ENCODE peak calls at places on chromosome 18, in four cellular contexts. Y is HepG2, M is K562, G is GM12878. S is an unnamed sample.

GRCh38 chr18:49561377-49562193 is at the start of gene LIPG:
- DNase-seq in M (peak; percentile 79), G (no peak), Y (peak; percentile 34), S (peak; percentile 67)

GRCh38 chr18:61637319-61637718 is 255.5 kb downstream of the RNF152 start:
- DNase-seq in M (no peak), Y (no peak), G (no peak), S (peak; percentile 53)

GRCh38 chr18:49114556-49114955 is 163.8 kb upstream of the SMAD7 start:
- DNase-seq in M (no peak), G (no peak), Y (no peak), S (no peak)

GRCh38 chr18:10140928-10141327 is 227.1 kb downstream of the VAPA start:
- DNase-seq in M (no peak), Y (peak; percentile 85), G (no peak), S (no peak)

GRCh38 chr18:61831071-61831470 is 61.7 kb downstream of the RNF152 start:
- DNase-seq in G (no peak), Y (no peak), M (no peak), S (no peak)

GRCh38 chr18:50627594-50628542 is 68.0 kb downstream of the MAPK4 start:
- DNase-seq in M (no peak), Y (no peak), G (no peak), S (no peak)

GRCh38 chr18:46877329-46877987 is 39.8 kb downstream of the PIAS2 start:
- DNase-seq in G (no peak), Y (no peak), M (no peak), S (no peak)

GRCh38 chr18:59145055-59145454 is 5.4 kb downstream of the SEC11C start:
- DNase-seq in Y (no peak), M (no peak), G (no peak), S (no peak)

GRCh38 chr18:71450258-71450657 is 1093.9 kb downstream of the CBLN2 start:
- DNase-seq in M (no peak), Y (no peak), G (no peak), S (no peak)

GRCh38 chr18:49534846-49535601 is 26.8 kb upstream of the LIPG start:
- DNase-seq in M (no peak), Y (no peak), G (no peak), S (no peak)

GRCh38 chr18:56321470-56321869 is 316.9 kb downstream of the TXNL1 start:
- DNase-seq in Y (no peak), G (no peak), M (no peak), S (no peak)

GRCh38 chr18:34773961-34774754 is 64.1 kb downstream of the DTNA start:
- DNase-seq in M (no peak), G (no peak), Y (no peak), S (no peak)

GRCh38 chr18:46335551-46336059 is 231.4 kb downstream of the HAUS1 start:
- DNase-seq in M (no peak), G (no peak), Y (no peak), S (peak; percentile 61)

GRCh38 chr18:58727776-58728500 is 56.7 kb downstream of the MALT1 start:
- DNase-seq in Y (no peak), G (no peak), M (no peak), S (no peak)

GRCh38 chr18:45793295-45793965 is 32.0 kb upstream of the SIGLEC15 start:
- DNase-seq in M (no peak), Y (no peak), G (no peak), S (no peak)

GRCh38 chr18:55093808-55094207 is 134.5 kb upstream of the CCDC68 start:
- DNase-seq in M (no peak), Y (no peak), G (no peak), S (no peak)

GRCh38 chr18:44759925-44760342 is 79.2 kb downstream of the SETBP1 start:
- DNase-seq in M (no peak), G (peak; percentile 48), Y (no peak), S (no peak)

DNA sequence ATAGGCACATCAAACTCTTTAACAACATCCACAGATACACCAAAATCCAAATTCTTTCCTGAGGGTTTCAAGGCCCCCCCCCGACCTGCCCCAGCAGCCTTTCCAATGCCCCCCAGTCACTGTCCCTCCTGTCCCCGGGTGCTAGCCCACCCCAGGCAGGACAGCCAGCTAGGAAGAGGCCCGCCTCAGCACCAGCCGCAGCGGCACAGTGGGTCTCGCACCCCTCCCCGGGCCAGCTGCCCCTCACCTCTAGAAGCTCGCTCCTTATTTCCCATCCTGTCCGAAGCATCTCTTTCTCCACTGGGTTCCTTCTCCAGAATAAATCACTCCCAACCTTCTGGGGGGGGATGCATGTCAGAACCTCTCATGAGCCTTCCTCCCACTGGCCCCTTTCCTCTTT is 69.4 kb downstream of the FBXO15 start:
- DNase-seq in Y (no peak), M (no peak), G (no peak), S (no peak)
- TF ChIP-seq ESRRA in Y (no peak), M (no peak), G (no peak), S (no peak)

DNA sequence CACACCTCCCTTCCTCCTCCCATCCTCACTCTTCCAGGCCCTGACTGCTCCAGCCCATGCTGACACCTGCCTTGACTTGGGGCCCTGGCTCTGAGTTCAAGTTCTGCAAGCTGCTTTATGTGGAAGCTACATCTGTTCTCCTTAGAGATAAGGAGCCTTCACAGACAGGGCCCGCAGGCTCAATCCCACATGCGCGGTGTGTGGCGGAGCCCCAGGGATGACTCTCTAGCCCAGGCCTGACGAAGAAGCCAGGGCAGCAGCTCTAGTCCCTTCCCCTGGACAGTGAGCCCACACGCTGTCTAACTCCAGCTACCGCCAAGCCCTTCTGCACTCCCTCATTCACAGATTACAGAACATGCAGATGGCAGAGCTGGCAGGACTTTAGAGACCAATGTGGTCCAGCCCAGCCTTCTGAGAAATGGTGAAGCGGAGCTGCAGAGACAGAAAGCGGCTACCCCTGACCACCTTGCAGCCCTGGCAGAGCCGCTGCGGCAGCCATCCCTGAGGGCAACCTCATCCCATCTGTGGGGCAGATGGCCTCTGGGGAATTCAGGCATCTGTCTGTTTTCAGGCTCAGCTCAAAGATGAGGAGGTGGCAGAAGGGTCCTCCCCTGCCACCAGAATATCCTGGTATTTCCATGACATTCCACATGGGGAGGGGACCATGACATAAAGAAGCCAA is 304.2 kb downstream of the CELF4 start:
- DNase-seq in Y (no peak), G (no peak), M (no peak), S (no peak)
- TF ChIP-seq ATF3 in Y (no peak), G (no peak), M (no peak), S (no peak)

GRCh38 chr18:6576706-6577375 is 152.7 kb upstream of the ARHGAP28 start:
- DNase-seq in G (no peak), M (no peak), Y (no peak), S (no peak)
- TF ChIP-seq ESRRA in G (no peak), M (no peak), Y (no peak), S (no peak)

GRCh38 chr18:76699923-76700322 is 122.4 kb upstream of the ZNF236 start:
- DNase-seq in G (no peak), M (no peak), Y (no peak), S (no peak)
- TF ChIP-seq ATF3 in G (no peak), M (no peak), Y (no peak), S (no peak)

DNA sequence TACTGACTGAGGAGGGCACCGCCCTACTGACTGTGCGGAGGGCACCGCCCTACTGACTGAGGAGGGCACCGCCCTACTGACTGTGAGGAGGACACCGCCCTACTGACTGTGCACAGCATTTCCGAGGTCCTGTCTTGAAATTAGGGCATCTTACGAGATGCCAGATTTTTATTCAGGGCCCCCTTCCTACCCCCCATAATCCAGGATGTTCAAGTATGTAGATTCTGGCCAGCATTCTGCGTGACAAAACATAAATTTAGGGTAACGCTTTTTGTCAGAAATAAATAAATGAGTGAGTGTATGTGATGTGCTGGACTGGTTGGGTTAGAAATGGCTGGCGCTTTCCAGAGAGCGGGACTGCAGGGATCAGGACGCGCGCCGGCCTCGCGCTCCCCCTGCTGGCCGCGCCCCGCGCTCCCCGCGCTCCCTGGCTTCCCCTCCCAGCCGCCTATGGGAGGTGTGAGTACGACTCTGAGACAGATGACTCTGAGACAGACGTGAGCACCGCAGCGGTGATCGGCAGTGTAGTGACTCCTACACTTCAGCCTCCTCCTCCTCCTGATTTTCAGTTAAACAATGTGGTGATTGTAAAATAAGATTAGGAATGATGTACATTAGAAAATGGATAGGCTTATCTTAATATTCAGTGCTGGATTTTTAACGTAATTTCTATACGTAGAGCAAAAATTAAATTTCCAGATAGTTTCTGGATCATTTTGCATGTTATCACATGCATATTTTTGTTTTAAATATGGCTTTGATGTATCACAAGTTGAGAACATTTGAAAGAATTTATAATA is 149.2 kb upstream of the NFATC1 start:
- DNase-seq in Y (peak; percentile 36), M (peak; percentile 75), G (peak; percentile 30), S (peak; percentile 83)
- TF ChIP-seq ESRRA in Y (no peak), M (no peak), G (no peak), S (no peak)

GRCh38 chr18:36499938-36500337 is 202.4 kb downstream of the FHOD3 start:
- DNase-seq in Y (no peak), G (peak; percentile 66), M (no peak), S (no peak)
- TF ChIP-seq ATF3 in Y (no peak), G (no peak), M (no peak), S (no peak)